ENCODE peak calls at places on chromosomes 2 and 18, in seven cellular contexts. U, I, E, R, Z, T and Q are unnamed samples.

GRCh38 chr2:65402780-65403528 is 29.4 kb downstream of the SPRED2 start:
- DNase-seq in E (no peak), T (peak; percentile 24), Z (no peak), I (no peak), U (no peak), R (no peak), Q (no peak)

GRCh38 chr2:232278534-232278933 is 100.0 kb upstream of the ALPP start:
- DNase-seq in U (no peak), E (no peak), R (no peak), Z (no peak), I (no peak), T (no peak), Q (no peak)

GRCh38 chr2:167386694-167387093 is 498.4 kb downstream of the XIRP2 start:
- DNase-seq in E (no peak), I (no peak), U (no peak), Z (no peak), T (no peak), R (no peak), Q (no peak)

GRCh38 chr2:225429718-225430117 is 30.2 kb downstream of the NYAP2 start:
- DNase-seq in Z (no peak), I (no peak), R (no peak), T (peak; percentile 29), U (peak; percentile 0), E (no peak), Q (no peak)

GRCh38 chr2:3539836-3540235 is 18.3 kb downstream of the RNASEH1 start:
- DNase-seq in U (no peak), Z (no peak), E (no peak), I (no peak), R (no peak), T (no peak), Q (no peak)

GRCh38 chr2:118969734-118970395 is 27.9 kb downstream of the MARCO start:
- DNase-seq in E (no peak), I (no peak), U (no peak), R (no peak), Z (no peak), T (no peak), Q (no peak)

GRCh38 chr18:1412660-1413659 is 508.3 kb downstream of the ADCYAP1 start:
- DNase-seq in I (no peak), R (no peak), T (no peak), U (no peak), E (no peak), Z (no peak), Q (no peak)

GRCh38 chr2:73272270-73272669 is 12.0 kb downstream of the FBXO41 start:
- DNase-seq in U (no peak), Z (no peak), T (no peak), R (no peak), E (no peak), I (no peak), Q (no peak)

GRCh38 chr2:226631671-226632070 is 167.9 kb downstream of the IRS1 start:
- DNase-seq in Z (no peak), U (peak; percentile 75), T (no peak), R (no peak), I (no peak), E (no peak), Q (no peak)

GRCh38 chr2:128145651-128146050 is 54.7 kb downstream of the UGGT1 start:
- DNase-seq in R (no peak), U (peak; percentile 24), T (peak; percentile 74), E (no peak), I (no peak), Z (no peak), Q (no peak)

GRCh38 chr2:207136872-207137271 is 28.9 kb downstream of the KLF7 start:
- DNase-seq in Z (no peak), T (no peak), I (no peak), U (no peak), E (no peak), R (no peak), Q (no peak)

GRCh38 chr2:130261970-130262760 is 63.9 kb upstream of the TUBA3E start:
- DNase-seq in T (no peak), E (peak; percentile 41), I (no peak), U (peak; percentile 6), R (no peak), Z (no peak), Q (no peak)

GRCh38 chr2:85234879-85235278 is 92.9 kb downstream of the TGOLN2 start:
- DNase-seq in R (no peak), T (no peak), U (no peak), E (no peak), I (no peak), Z (no peak), Q (no peak)

GRCh38 chr2:55078956-55079355 is 28.7 kb upstream of the RTN4 start:
- DNase-seq in I (no peak), T (no peak), Z (no peak), E (no peak), R (no peak), U (no peak), Q (no peak)

GRCh38 chr2:72178551-72178950 is 30.9 kb upstream of the CYP26B1 start:
- DNase-seq in R (no peak), E (no peak), Z (no peak), U (no peak), I (no peak), T (no peak), Q (no peak)
- H3K27ac ChIP-seq in R (no peak overlapping the region), E (no peak overlapping the region), Z (no peak overlapping the region), U (no peak overlapping the region), I (no peak overlapping the region), T (no peak overlapping the region), Q (no peak overlapping the region)

DNA sequence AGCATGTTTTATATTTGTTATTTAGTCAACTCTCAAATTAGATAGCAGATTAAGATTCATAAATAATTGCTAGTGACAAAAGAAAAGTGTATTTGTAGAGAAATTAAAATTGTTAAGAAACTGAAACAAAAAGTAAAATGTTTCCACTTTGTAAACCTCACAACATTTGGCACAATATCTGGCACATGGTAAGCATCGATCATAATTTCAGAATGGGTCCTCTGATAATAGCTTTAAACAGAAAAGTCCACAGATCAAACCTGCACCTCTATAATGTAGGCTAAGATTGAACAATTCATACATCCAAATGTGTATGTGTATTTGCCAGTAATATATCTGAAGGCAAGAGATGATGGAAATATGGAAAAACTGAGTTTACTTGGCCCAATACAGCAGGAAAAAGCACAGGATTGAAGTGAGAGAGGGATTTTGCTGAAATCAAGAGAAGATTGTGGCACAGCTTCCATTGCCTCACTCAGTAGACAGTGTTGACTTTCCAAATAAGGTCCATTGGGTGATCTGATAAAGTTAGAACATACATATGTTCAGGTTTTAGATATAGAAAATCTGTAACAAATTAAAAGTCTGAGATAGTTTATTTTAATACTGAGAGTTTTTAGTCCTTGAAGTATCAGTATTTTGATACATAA is 39.4 kb downstream of the COBLL1 start:
- DNase-seq in E (no peak), Z (no peak), R (no peak), T (no peak), I (no peak), U (no peak), Q (no peak)
- H3K27ac ChIP-seq in E (no peak overlapping the region), Z (no peak overlapping the region), R (no peak overlapping the region), T (no peak overlapping the region), I (no peak overlapping the region), U (no peak overlapping the region), Q (no peak overlapping the region)

DNA sequence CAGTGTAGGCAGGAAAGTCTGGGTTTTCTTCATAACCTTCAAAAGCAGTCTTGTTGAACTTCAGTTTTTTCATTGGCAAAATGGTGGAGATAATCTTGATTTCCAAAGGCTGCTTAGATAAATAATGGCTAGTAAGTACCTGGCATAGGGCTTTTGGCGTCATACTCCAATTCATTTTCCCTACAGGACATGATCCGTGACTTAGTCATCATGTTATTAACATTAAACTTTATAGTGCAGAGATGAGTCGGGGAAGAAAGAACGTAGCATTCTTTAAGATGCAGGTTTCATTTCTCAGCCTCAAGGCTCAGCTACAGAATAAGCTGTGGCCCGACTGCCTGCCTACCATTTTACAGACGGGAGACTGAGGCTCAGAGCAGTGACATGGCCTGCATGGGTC is 64.0 kb downstream of the RALBP1 start:
- DNase-seq in T (peak; percentile 80), U (peak; percentile 96), I (no peak), E (no peak), Z (no peak), R (no peak), Q (no peak)
- H3K27ac ChIP-seq in T (peak overlapping the region; percentile 1), U (peak overlapping the region; percentile 72), I (no peak overlapping the region), E (no peak overlapping the region), Z (no peak overlapping the region), R (no peak overlapping the region), Q (no peak overlapping the region)

DNA sequence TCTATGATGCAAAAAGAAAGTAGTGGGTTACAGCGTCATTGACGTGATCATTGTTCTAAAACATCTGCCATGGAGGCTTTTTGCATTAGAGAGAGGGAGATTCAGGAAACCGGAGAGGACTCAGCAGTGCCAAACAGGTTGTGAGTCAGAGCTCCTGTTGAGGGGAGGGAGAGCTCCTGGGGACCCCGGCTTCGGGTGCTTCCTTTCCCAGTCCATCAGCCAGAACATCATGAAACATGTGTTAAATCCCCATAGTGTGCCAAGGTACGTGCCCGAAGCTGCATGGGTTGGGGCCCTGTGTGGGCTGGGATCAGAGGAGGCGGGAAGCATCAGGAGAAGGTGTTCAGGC is 793 bp upstream of the CYRIA start:
- DNase-seq in I (no peak), R (no peak), E (no peak), Z (no peak), U (peak; percentile 79), T (peak; percentile 78), Q (no peak)
- H3K27ac ChIP-seq in I (no peak overlapping the region), R (no peak overlapping the region), E (no peak overlapping the region), Z (no peak overlapping the region), U (no peak overlapping the region), T (no peak overlapping the region), Q (no peak overlapping the region)

DNA sequence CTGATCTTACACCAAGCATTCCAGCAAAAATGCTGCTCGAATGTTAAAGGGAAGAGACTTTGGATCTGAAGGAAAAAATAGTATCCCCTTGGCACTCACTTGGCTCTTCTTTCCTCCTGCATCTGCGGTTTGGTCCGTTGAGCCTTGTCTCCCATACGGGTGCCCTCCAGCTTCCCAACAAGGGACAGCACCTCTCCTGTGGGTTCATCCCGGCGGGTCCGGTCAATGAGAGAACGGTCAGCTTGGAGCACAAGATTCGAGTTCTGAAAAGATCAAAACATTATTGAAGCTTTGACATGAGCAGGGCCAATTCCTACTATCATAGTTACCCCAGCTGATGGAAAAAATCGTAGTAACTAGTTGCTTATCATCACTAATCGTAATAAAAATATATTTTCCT is 740 bp downstream of the SNRNP200 start:
- DNase-seq in E (no peak), T (no peak), I (no peak), Z (no peak), R (no peak), U (no peak), Q (no peak)
- H3K27ac ChIP-seq in E (peak overlapping the region; percentile 51), T (peak overlapping the region; percentile 81), I (no peak overlapping the region), Z (peak overlapping the region; percentile 97), R (peak overlapping the region; percentile 73), U (no peak overlapping the region), Q (no peak overlapping the region)